ENCODE peak calls at places on chromosome 19, in ten cellular contexts. W is osteoblast; R is mammary epithelial cell; I is PC-3; U is adrenal gland; G is hepatocyte; F is aorta; A is cardiac muscle cell; S is transverse colon; Y is CD8-positive, alpha-beta memory T cell. X is an unnamed sample. For H3K4me1, the result is how much of the 10 kb centered on the place peaks cover.

GRCh38 chr19:14271830-14272229 is 65.9 kb upstream of the ADGRL1 start:
- DNase-seq in S (no peak), F (no peak), A (no peak), W (no peak), U (no peak), G (no peak), I (no peak), R (no peak), Y (no peak), X (no peak)

GRCh38 chr19:33947565-33947964 is 150.9 kb downstream of the KCTD15 start:
- DNase-seq in I (no peak), W (no peak), A (no peak), S (no peak), Y (no peak), U (peak), G (no peak), R (no peak), F (no peak), X (no peak)

GRCh38 chr19:2363419-2363818 is 3.4 kb downstream of the TMPRSS9 start:
- DNase-seq in F (no peak), Y (no peak), G (no peak), I (no peak), S (no peak), W (peak), U (no peak), A (no peak), R (no peak), X (no peak)

GRCh38 chr19:17902701-17903100 is 30.1 kb upstream of the CCDC124 start:
- DNase-seq in I (no peak), Y (no peak), G (no peak), A (no peak), S (no peak), R (peak), U (no peak), W (peak), F (no peak), X (no peak)

GRCh38 chr19:43748205-43748594 is 6.6 kb downstream of the SMG9 start:
- DNase-seq in R (no peak), Y (no peak), U (no peak), I (no peak), F (no peak), S (no peak), A (no peak), W (peak), G (no peak), X (no peak)

GRCh38 chr19:57280165-57280912 is at the start of gene ZNF460:
- DNase-seq in U (peak), A (peak), F (peak), I (peak), S (peak), R (peak), W (peak), Y (peak), G (peak), X (peak)

GRCh38 chr19:45395524-45396388 is 9.1 kb downstream of the PPP1R13L start:
- DNase-seq in R (no peak), G (no peak), F (no peak), A (no peak), U (no peak), Y (no peak), W (peak), I (no peak), S (no peak), X (no peak)

GRCh38 chr19:35710784-35711723 is 6.7 kb downstream of the ZBTB32 start:
- DNase-seq in F (no peak), A (no peak), S (no peak), R (no peak), I (no peak), Y (no peak), G (no peak), W (peak), U (no peak), X (no peak)

GRCh38 chr19:30784850-30785459 is 412.8 kb downstream of the ZNF536 start:
- DNase-seq in S (peak), U (peak), F (peak), Y (peak), R (peak), I (peak), A (peak), W (peak), G (peak), X (peak)

GRCh38 chr19:47176627-47177090 is 46.0 kb downstream of the SAE1 start:
- DNase-seq in I (no peak), A (no peak), W (peak), G (no peak), F (no peak), S (no peak), U (peak), Y (no peak), R (peak), X (peak)

GRCh38 chr19:44344255-44344654 is 12.2 kb downstream of the ZNF112 start:
- DNase-seq in S (no peak), W (no peak), I (no peak), R (no peak), U (no peak), Y (no peak), F (no peak), G (no peak), A (no peak), X (no peak)

GRCh38 chr19:17775245-17775927 is 19.6 kb upstream of the B3GNT3 start:
- DNase-seq in G (peak), F (no peak), W (peak), S (peak), U (peak), A (peak), I (peak), R (no peak), Y (no peak), X (peak)

GRCh38 chr19:39212377-39212742 is 8.3 kb upstream of the SYCN start:
- DNase-seq in F (no peak), R (no peak), U (no peak), Y (peak), I (peak), G (no peak), A (no peak), S (peak), W (peak), X (no peak)

GRCh38 chr19:7595466-7596133 is at the start of gene CAMSAP3:
- DNase-seq in Y (peak), G (peak), I (peak), F (no peak), R (peak), A (peak), W (peak), S (peak), U (peak), X (no peak)

GRCh38 chr19:18659281-18660050 is 22.6 kb downstream of the KLHL26 start:
- DNase-seq in U (no peak), Y (no peak), W (peak), R (no peak), I (no peak), F (peak), G (no peak), A (no peak), S (no peak), X (no peak)

DNA sequence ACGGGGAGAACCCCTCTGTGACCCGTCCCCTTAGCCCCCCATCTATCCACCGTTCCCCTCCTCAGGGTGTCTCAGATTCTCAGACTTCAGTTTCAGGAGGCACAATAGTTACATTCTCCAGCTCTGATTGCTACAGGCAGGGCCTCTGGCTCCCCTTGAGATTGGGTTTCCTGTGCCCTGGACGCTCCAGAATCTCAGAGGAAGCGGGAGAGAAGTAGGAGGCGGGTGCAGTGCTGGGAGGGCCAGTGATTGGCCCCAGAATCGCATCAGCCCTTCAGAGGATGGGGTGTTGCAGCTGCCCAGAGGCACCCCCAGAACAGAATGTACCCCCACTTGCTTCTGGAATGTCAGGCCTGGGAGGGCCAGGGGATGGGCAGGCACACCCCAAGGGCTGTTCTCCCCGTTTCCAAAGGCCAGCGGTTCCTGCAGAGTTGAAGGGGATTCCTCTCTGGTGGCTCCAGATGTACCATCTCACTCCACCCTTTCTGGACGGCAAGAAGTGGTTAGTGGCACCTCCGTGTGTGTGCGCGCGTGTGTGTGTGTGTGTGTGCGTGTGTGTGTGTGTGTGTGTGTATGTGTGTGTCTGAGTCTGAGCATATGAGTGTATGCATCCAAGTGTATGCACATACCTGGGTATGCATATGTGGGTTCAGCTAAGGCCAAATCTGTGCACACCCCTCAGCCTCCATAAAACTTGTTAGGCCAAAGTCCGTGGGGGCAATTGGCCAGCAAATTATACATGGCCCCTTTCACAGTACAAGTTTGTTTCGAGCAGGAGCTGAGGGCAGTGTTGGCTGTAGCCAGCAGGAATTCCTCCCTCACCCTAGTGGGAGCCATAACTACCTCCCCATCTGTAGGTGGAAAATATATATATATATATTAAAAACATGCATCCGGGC is 35.5 kb downstream of the LYL1 start:
- DNase-seq in G (peak), W (no peak), U (no peak), Y (no peak), F (no peak), I (no peak), S (peak), A (no peak), R (no peak), X (no peak)
- H3K27ac ChIP-seq in G (no peak), W (no peak), U (no peak), Y (no peak), F (peak), I (no peak), S (peak), A (no peak), R (no peak), X (no peak)

GRCh38 chr19:3375221-3376088 is 9.1 kb downstream of the NFIC start:
- DNase-seq in S (peak), G (no peak), F (peak), W (peak), R (no peak), A (no peak), Y (no peak), U (peak), I (no peak), X (no peak)

GRCh38 chr19:3372413-3372812 is 6.0 kb downstream of the NFIC start:
- DNase-seq in Y (no peak), R (no peak), S (no peak), F (no peak), W (peak), A (no peak), I (no peak), G (no peak), U (peak), X (no peak)

GRCh38 chr19:3373971-3374368 is 7.6 kb downstream of the NFIC start:
- DNase-seq in Y (no peak), R (no peak), G (no peak), W (peak), I (no peak), F (no peak), U (no peak), S (no peak), A (no peak), X (no peak)

GRCh38 chr19:3370728-3371591 is 4.6 kb downstream of the NFIC start:
- DNase-seq in A (no peak), G (no peak), R (no peak), I (no peak), S (no peak), Y (no peak), F (no peak), U (no peak), W (peak), X (no peak)

GRCh38 chr19:3374369-3375112 is 8.2 kb downstream of the NFIC start:
- DNase-seq in R (no peak), Y (no peak), G (no peak), A (no peak), S (no peak), U (peak), W (peak), I (no peak), F (no peak), X (no peak)
- H3K4me3 ChIP-seq in R (no peak), Y (no peak), G (no peak), A (no peak), S (no peak), U (no peak), W (no peak), I (no peak), F (no peak), X (no peak)

GRCh38 chr19:32388393-32388724 is 17.2 kb upstream of the DPY19L3 start:
- DNase-seq in Y (no peak), U (no peak), R (no peak), S (no peak), A (no peak), F (no peak), G (no peak), I (no peak), W (no peak), X (no peak)
- H3K4me1 ChIP-seq in Y (under half), U (under half), R (under half), S (under half), A (under half), F (under half), G (under half), I (under half), W (under half), X (under half)

GRCh38 chr19:3519126-3519525 is 13.0 kb downstream of the FZR1 start:
- DNase-seq in W (no peak), A (no peak), G (no peak), I (no peak), Y (no peak), R (no peak), F (no peak), U (no peak), S (no peak), X (no peak)

GRCh38 chr19:3520166-3521103 is 14.3 kb downstream of the FZR1 start:
- DNase-seq in R (peak), W (no peak), A (peak), I (no peak), U (peak), Y (no peak), G (peak), F (no peak), S (no peak), X (no peak)

GRCh38 chr19:3518231-3518630 is 12.1 kb downstream of the FZR1 start:
- DNase-seq in I (no peak), Y (no peak), F (no peak), A (no peak), G (no peak), W (no peak), S (no peak), U (no peak), R (no peak), X (no peak)

GRCh38 chr19:3517638-3518037 is 11.5 kb downstream of the FZR1 start:
- DNase-seq in Y (no peak), I (no peak), A (no peak), W (no peak), G (no peak), U (no peak), F (no peak), R (no peak), S (no peak), X (no peak)

GRCh38 chr19:3518669-3519068 is 12.6 kb downstream of the FZR1 start:
- DNase-seq in F (no peak), R (no peak), Y (no peak), A (no peak), W (no peak), G (no peak), S (no peak), I (no peak), U (no peak), X (no peak)
- H3K27ac ChIP-seq in F (no peak), R (no peak), Y (no peak), A (no peak), W (no peak), G (no peak), S (no peak), I (no peak), U (no peak), X (no peak)

GRCh38 chr19:893775-894090 is 449 bp downstream of the RNU6-9 start:
- DNase-seq in I (no peak), A (no peak), R (no peak), F (no peak), G (no peak), Y (no peak), U (peak), W (no peak), S (no peak), X (no peak)
- H3K4me3 ChIP-seq in I (peak), A (peak), R (no peak), F (no peak), G (no peak), Y (peak), U (no peak), W (no peak), S (peak), X (peak)

DNA sequence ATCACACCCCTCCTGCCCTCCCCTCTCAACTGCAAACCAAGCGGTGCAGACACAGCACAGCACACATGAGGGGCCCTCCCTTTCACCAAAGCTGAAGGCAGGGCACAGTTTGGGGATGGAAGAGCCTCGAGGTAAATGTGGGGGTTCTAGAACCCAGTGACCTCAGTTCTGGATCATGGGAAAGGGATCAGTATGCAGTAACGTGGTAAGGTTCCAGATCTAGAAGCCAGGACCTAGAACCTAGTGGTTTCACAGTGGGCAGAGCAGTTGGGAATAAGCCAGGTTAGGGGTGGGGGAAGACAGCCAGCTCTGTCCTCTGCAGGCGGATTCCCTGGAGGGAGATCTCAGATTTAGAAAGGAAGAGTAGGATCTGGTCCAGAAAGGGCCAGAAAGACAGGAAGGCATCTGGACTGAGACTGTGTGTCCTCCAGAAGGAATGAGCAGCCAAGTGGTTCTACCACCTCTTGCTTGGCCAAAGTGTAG is 3.1 kb downstream of the FTL start:
- DNase-seq in Y (no peak), A (no peak), W (peak), R (no peak), G (no peak), F (no peak), I (no peak), S (no peak), U (no peak), X (no peak)
- H3K4me1 ChIP-seq in Y (under half), A (under half), W (under half), R (under half), G (under half), F (under half), I (under half), S (under half), U (under half), X (under half)

X was measured in SJSA1.